ENCODE peak calls at places on chromosomes 16 and 17, in six cellular contexts. P is tibial artery; M is fibroblast of lung; I is choroid plexus epithelial cell; T is GM19239; J is stimulated activated CD4-positive, alpha-beta T cell treated with anti-CD3 and anti-CD28 coated beads, Interleukin-4, amount 100 ng/mL, for 48 hours. F is an unnamed sample.

GRCh38 chr16:1560866-1561265 is 27.4 kb downstream of the TMEM204 start:
- DNase-seq in I (no peak), T (no peak), J (no peak), P (no peak), M (no peak), F (no peak)

GRCh38 chr17:78045316-78045715 is 83.2 kb downstream of the TMC6 start:
- DNase-seq in I (no peak), P (no peak), M (no peak), J (no peak), T (no peak), F (no peak)

GRCh38 chr17:56899403-56899802 is 14.4 kb downstream of the TRIM25 start:
- DNase-seq in M (no peak), I (no peak), T (no peak), P (no peak), J (no peak), F (no peak)

GRCh38 chr17:28518578-28518977 is 12.4 kb downstream of the FOXN1 start:
- DNase-seq in T (no peak), M (no peak), J (no peak), I (no peak), P (no peak), F (no peak)

GRCh38 chr17:56141046-56141839 is 12.0 kb upstream of the ANKFN1 start:
- DNase-seq in J (no peak), T (no peak), P (no peak), M (peak), I (no peak), F (no peak)

GRCh38 chr16:55369151-55369550 is 45.1 kb downstream of the IRX6 start:
- DNase-seq in T (no peak), J (no peak), I (no peak), M (no peak), P (no peak), F (no peak)

GRCh38 chr17:62805234-62805633 is 2.9 kb downstream of the MARCHF10 start:
- DNase-seq in M (peak), I (no peak), J (no peak), P (no peak), T (no peak), F (no peak)

GRCh38 chr16:50011707-50012106 is 13.3 kb upstream of the CNEP1R1 start:
- DNase-seq in P (no peak), I (peak), J (no peak), T (no peak), M (no peak), F (no peak)

GRCh38 chr17:77045441-77046041 is 95.2 kb upstream of the SEC14L1 start:
- DNase-seq in P (no peak), I (peak), T (no peak), M (peak), J (no peak), F (no peak)

GRCh38 chr17:2335726-2336214 is 487 bp downstream of the TSR1 start:
- DNase-seq in M (peak), I (no peak), T (no peak), J (no peak), P (no peak), F (peak)

F was measured in endothelial cell.